ENCODE peak calls at places on chromosomes 3 and 15, in seven cellular contexts. S, F, Q, M, R, V and J are unnamed samples.

GRCh38 chr15:41490355-41490754 is 3.3 kb upstream of the ITPKA start:
- DNase-seq in Q (peak; percentile 56), V (no peak), R (peak; percentile 54), S (no peak), M (no peak), F (no peak), J (no peak)

GRCh38 chr3:174099724-174100123 is 702.2 kb downstream of the NLGN1 start:
- DNase-seq in Q (no peak), V (no peak), R (no peak), M (no peak), S (no peak), F (no peak), J (no peak)

GRCh38 chr15:88894348-88894818 is 961 bp downstream of the HAPLN3 start:
- DNase-seq in F (no peak), Q (no peak), S (peak; percentile 76), M (no peak), V (peak; percentile 62), R (peak; percentile 96), J (peak; percentile 53)

GRCh38 chr15:87949214-87949933 is 307.2 kb downstream of the NTRK3 start:
- DNase-seq in M (no peak), V (peak; percentile 45), R (no peak), S (no peak), F (peak; percentile 51), Q (no peak), J (no peak)

GRCh38 chr3:56424357-56424756 is 43.9 kb downstream of the ERC2 start:
- DNase-seq in V (no peak), F (no peak), Q (no peak), R (no peak), S (no peak), M (no peak), J (no peak)

GRCh38 chr3:190032924-190033323 is 87.8 kb downstream of the P3H2 start:
- DNase-seq in R (no peak), M (no peak), V (no peak), Q (no peak), F (no peak), S (no peak), J (no peak)

GRCh38 chr15:47473857-47474256 is 243.4 kb upstream of the SEMA6D start:
- DNase-seq in M (no peak), Q (no peak), R (no peak), S (no peak), V (peak; percentile 56), F (no peak), J (no peak)

GRCh38 chr15:71366926-71367325 is 251.7 kb downstream of the THSD4 start:
- DNase-seq in M (no peak), Q (no peak), V (no peak), R (no peak), F (no peak), S (no peak), J (no peak)

GRCh38 chr15:74788042-74788715 is 6.3 kb downstream of the CSK start:
- DNase-seq in Q (no peak), V (no peak), M (no peak), F (no peak), S (no peak), R (no peak), J (no peak)

GRCh38 chr3:133996251-133996661 is 33.5 kb downstream of the SLCO2A1 start:
- DNase-seq in V (no peak), Q (no peak), M (no peak), R (no peak), F (no peak), S (no peak), J (no peak)

GRCh38 chr3:54873059-54873695 is 54.7 kb downstream of the LRTM1 start:
- DNase-seq in F (no peak), M (no peak), R (no peak), S (no peak), Q (no peak), V (no peak), J (no peak)

GRCh38 chr3:57298041-57298440 is 5.6 kb upstream of the ASB14 start:
- DNase-seq in V (no peak), F (peak; percentile 22), M (no peak), Q (no peak), S (peak; percentile 35), R (peak; percentile 36), J (no peak)

GRCh38 chr15:39327005-39327725 is 253.7 kb upstream of the THBS1 start:
- DNase-seq in Q (no peak), S (no peak), F (no peak), M (no peak), V (no peak), R (no peak), J (no peak)

GRCh38 chr15:49876401-49877038 is 242.5 kb downstream of the ATP8B4 start:
- DNase-seq in S (no peak), F (no peak), R (no peak), Q (no peak), V (peak; percentile 48), M (no peak), J (peak; percentile 16)

GRCh38 chr15:52680041-52680391 is 828 bp upstream of the ATOSA start:
- DNase-seq in M (no peak), Q (no peak), F (peak; percentile 57), R (no peak), S (no peak), V (no peak), J (peak; percentile 43)

GRCh38 chr3:97823503-97824004 is 1.7 kb downstream of the CRYBG3 start:
- DNase-seq in S (no peak), R (no peak), V (no peak), F (peak; percentile 30), Q (no peak), M (no peak), J (no peak)

GRCh38 chr15:65791335-65792129 is 561 bp downstream of the DENND4A start:
- DNase-seq in V (peak; percentile 68), R (peak; percentile 54), S (peak; percentile 58), Q (no peak), F (peak; percentile 50), M (no peak), J (peak; percentile 89)

GRCh38 chr3:73740041-73740440 is 115.3 kb upstream of the PDZRN3 start:
- DNase-seq in F (no peak), S (no peak), R (no peak), V (no peak), Q (no peak), M (no peak), J (no peak)

GRCh38 chr15:67149859-67150824 is 84.7 kb downstream of the SMAD3 start:
- DNase-seq in S (peak; percentile 62), Q (peak; percentile 51), V (peak; percentile 65), R (peak; percentile 97), M (no peak), F (no peak), J (no peak)

GRCh38 chr3:14619605-14620004 is 32.0 kb upstream of the CCDC174 start:
- DNase-seq in Q (no peak), S (no peak), V (no peak), M (no peak), F (no peak), R (no peak), J (no peak)

GRCh38 chr3:61616586-61616985 is 55.2 kb downstream of the PTPRG start:
- DNase-seq in Q (no peak), S (no peak), V (no peak), M (no peak), F (no peak), R (no peak), J (no peak)

GRCh38 chr3:142724682-142725351 is 983 bp downstream of the TRPC1 start:
- DNase-seq in F (peak; percentile 2), Q (no peak), V (peak; percentile 42), R (peak; percentile 37), S (no peak), M (no peak), J (no peak)
- TF ChIP-seq POLR2A in F (no peak), Q (no peak), V (no peak), R (no peak), S (no peak), M (no peak), J (no peak)

GRCh38 chr3:98980915-98981596 is 79.6 kb upstream of the DCBLD2 start:
- DNase-seq in R (no peak), V (no peak), F (no peak), Q (peak; percentile 79), M (no peak), S (no peak), J (no peak)
- TF ChIP-seq POLR2A in R (no peak), V (no peak), F (no peak), Q (no peak), M (no peak), S (no peak), J (no peak)

DNA sequence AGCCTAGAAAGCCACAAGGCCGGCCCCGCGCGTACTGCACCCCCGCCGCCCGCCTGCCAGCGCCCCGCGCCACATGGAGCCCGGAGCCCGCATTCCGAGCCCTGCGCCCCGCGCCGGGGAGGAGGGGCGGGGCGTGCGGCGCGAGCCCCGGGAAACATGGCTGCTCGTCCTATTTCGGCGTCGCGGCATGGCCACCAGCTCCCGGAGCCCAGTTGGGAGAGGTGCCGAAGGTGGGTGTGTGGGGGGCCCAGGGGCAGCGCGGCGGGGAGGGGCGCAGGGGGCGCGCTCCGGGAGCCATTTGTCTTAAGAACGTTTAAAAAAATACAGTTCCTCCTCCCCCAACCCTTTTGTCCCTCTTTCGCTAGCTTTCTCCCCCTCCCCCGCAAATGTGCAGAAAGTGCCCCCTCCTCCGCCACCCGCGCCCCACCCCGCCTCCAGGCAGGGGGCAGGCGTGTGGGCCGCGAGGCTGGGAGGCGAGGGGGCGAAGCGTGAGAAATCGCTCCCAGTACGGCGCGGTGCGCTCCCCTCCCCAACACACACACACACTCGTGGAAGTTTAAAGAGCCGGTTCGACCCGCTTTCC is 2.5 kb downstream of the ANP32A start:
- DNase-seq in M (no peak), Q (no peak), F (peak; percentile 77), R (peak; percentile 70), V (peak; percentile 68), S (peak; percentile 65), J (peak; percentile 88)
- TF ChIP-seq POLR2A in M (no peak), Q (peak; percentile 85), F (peak; percentile 75), R (peak; percentile 35), V (no peak), S (no peak), J (no peak)

GRCh38 chr3:38268522-38268921 is 2.9 kb downstream of the SLC22A13 start:
- DNase-seq in M (no peak), F (no peak), Q (no peak), R (no peak), S (no peak), V (no peak), J (no peak)
- TF ChIP-seq POLR2A in M (no peak), F (no peak), Q (no peak), R (no peak), S (no peak), V (no peak), J (no peak)

DNA sequence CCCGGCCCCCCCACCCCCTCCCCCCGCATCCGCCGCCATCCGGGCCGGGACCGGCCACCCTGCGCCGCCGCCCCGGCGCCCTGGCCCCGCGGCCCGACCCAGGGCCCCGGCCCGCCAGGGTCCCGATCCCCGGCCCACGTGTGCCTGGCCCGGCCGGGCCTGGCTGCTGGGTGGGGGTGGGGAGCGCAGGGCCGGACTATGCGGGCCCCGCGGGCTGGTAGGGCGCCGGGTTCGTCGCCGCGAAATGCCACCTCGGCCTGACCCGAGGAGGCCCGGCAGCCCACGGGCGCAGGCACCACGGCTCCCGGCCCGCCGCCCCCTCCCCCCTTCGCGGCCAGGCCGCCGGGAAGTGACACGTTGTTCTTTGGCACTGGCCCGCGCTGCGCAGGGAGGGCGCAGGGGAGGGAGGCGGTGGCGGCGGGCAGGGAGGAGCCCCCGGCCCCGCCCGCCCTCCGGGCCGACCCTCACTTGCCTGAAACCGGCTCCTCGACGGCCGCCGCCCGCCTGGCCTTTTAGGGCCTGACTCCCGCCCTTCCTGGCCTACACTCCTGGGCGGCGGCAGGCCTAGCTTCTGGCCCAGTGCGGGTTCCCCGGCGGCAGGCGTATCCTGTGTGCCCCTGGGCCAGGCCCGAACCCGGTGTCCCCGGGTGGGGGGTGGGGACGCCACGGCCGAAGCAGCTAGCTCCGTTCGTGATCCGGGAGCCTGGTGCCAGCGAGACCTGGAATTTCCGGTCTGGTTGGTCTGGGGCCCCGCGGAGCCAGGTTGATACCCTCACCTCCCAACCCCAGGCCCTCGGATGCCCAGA is 497 bp downstream of the EIF4G1 start:
- DNase-seq in S (peak; percentile 83), Q (no peak), R (no peak), F (peak; percentile 81), M (peak; percentile 45), V (peak; percentile 87), J (peak; percentile 92)
- TF ChIP-seq POLR2A in S (no peak), Q (peak; percentile 83), R (peak; percentile 43), F (peak; percentile 90), M (no peak), V (peak; percentile 50), J (peak; percentile 44)